ENCODE peak calls at places on chromosomes 6 and 20, in nine cellular contexts. S is B cell, B is HL-60, L is adrenal gland, U is Calu3, D is AG09319, E is thyroid gland, O is endodermal cell, Z is upper lobe of left lung. A is an unnamed sample.

GRCh38 chr6:705047-705446 is 12.1 kb upstream of the EXOC2 start:
- DNase-seq in S (no peak), B (no peak), L (no peak), U (no peak), D (no peak), E (no peak), O (no peak), Z (no peak), A (no peak)

GRCh38 chr20:56393133-56393472 is 658 bp downstream of the CSTF1 start:
- DNase-seq in S (peak), B (no peak), L (no peak), U (no peak), D (no peak), E (no peak), O (no peak), Z (no peak), A (no peak)

GRCh38 chr6:111718326-111718725 is 112.6 kb upstream of the TRAF3IP2 start:
- DNase-seq in S (no peak), B (no peak), L (no peak), U (no peak), D (no peak), E (no peak), O (peak), Z (no peak), A (no peak)

GRCh38 chr6:123830110-123830509 is 26.4 kb downstream of the NKAIN2 start:
- DNase-seq in S (no peak), B (no peak), L (no peak), U (no peak), D (no peak), E (no peak), O (peak), Z (no peak), A (no peak)

GRCh38 chr6:104281370-104281769 is 578.3 kb downstream of the HACE1 start:
- DNase-seq in S (no peak), B (peak), L (no peak), U (no peak), D (no peak), E (no peak), O (peak), Z (no peak), A (no peak)

GRCh38 chr20:38789503-38790209 is 15.8 kb upstream of the PPP1R16B start:
- DNase-seq in S (no peak), B (no peak), L (no peak), U (no peak), D (no peak), E (no peak), O (no peak), Z (no peak), A (peak)

GRCh38 chr20:61115627-61116026 is 136.4 kb upstream of the CDH4 start:
- DNase-seq in S (no peak), B (no peak), L (no peak), U (no peak), D (no peak), E (no peak), O (no peak), Z (no peak), A (no peak)

GRCh38 chr6:31386977-31387376 is 16.4 kb upstream of the MICA start:
- DNase-seq in S (no peak), B (no peak), L (no peak), U (no peak), D (no peak), E (no peak), O (peak), Z (no peak), A (no peak)

GRCh38 chr6:24520929-24521546 is 26.3 kb downstream of the ALDH5A1 start:
- DNase-seq in S (peak), B (peak), L (peak), U (peak), D (no peak), E (peak), O (peak), Z (peak), A (peak)

GRCh38 chr6:99603421-99604160 is 3.0 kb upstream of the PRDM13 start:
- DNase-seq in S (peak), B (no peak), L (no peak), U (peak), D (no peak), E (no peak), O (peak), Z (no peak), A (peak)

GRCh38 chr6:140058846-140059245 is 684.4 kb upstream of the CITED2 start:
- DNase-seq in S (no peak), B (no peak), L (no peak), U (no peak), D (no peak), E (no peak), O (no peak), Z (no peak), A (no peak)

GRCh38 chr20:51233345-51233744 is 210.4 kb upstream of the KCNG1 start:
- DNase-seq in S (no peak), B (no peak), L (no peak), U (no peak), D (no peak), E (no peak), O (no peak), Z (no peak), A (no peak)

GRCh38 chr6:145148392-145149175 is 586.7 kb downstream of the EPM2A start:
- DNase-seq in S (no peak), B (peak), L (peak), U (peak), D (peak), E (no peak), O (no peak), Z (peak), A (peak)

GRCh38 chr20:24131684-24132083 is 143.1 kb upstream of the GGTLC1 start:
- DNase-seq in S (no peak), B (no peak), L (no peak), U (no peak), D (no peak), E (no peak), O (no peak), Z (no peak), A (no peak)

GRCh38 chr20:35215066-35215956 is 11.2 kb upstream of the MMP24 start:
- DNase-seq in S (no peak), B (peak), L (no peak), U (peak), D (no peak), E (no peak), O (no peak), Z (no peak), A (no peak)

GRCh38 chr20:25139061-25139705 is 56.3 kb upstream of the ENTPD6 start:
- DNase-seq in S (no peak), B (no peak), L (peak), U (peak), D (no peak), E (peak), O (peak), Z (peak), A (no peak)
- TF ChIP-seq CTCF in S (no peak), B (no peak), L (no peak), U (no peak), D (no peak), E (no peak), O (peak), Z (no peak), A (no peak)

GRCh38 chr20:44576297-44576696 is 6.1 kb upstream of the PKIG start:
- DNase-seq in S (peak), B (peak), L (no peak), U (peak), D (no peak), E (no peak), O (no peak), Z (no peak), A (peak)
- TF ChIP-seq CTCF in S (peak), B (no peak), L (no peak), U (peak), D (peak), E (no peak), O (peak), Z (peak), A (peak)

GRCh38 chr6:165047952-165048351 is 261.5 kb downstream of the C6orf118 start:
- DNase-seq in S (no peak), B (no peak), L (no peak), U (no peak), D (no peak), E (no peak), O (no peak), Z (no peak), A (no peak)

GRCh38 chr6:165045631-165046030 is 263.8 kb downstream of the C6orf118 start:
- DNase-seq in S (no peak), B (no peak), L (no peak), U (no peak), D (no peak), E (no peak), O (no peak), Z (no peak), A (no peak)

GRCh38 chr6:165042912-165043311 is 266.5 kb downstream of the C6orf118 start:
- DNase-seq in S (no peak), B (no peak), L (no peak), U (peak), D (no peak), E (no peak), O (peak), Z (no peak), A (no peak)
- TF ChIP-seq CTCF in S (no peak), B (no peak), L (no peak), U (no peak), D (no peak), E (no peak), O (peak), Z (no peak), A (no peak)

GRCh38 chr6:28940294-28940858 is 16.6 kb upstream of the TRIM27 start:
- DNase-seq in S (no peak), B (peak), L (peak), U (peak), D (no peak), E (peak), O (peak), Z (peak), A (no peak)
- TF ChIP-seq CTCF in S (no peak), B (no peak), L (no peak), U (no peak), D (no peak), E (no peak), O (no peak), Z (no peak), A (no peak)

A was measured in cardiac fibroblast.